ENCODE peak calls at places on chromosomes 3 and 15, in six cellular contexts. M is H1, D is K562, X is SK-N-SH, Y is HepG2, I is GM12878. S is an unnamed sample.

GRCh38 chr3:30435950-30436349 is 170.5 kb upstream of the TGFBR2 start:
- DNase-seq in M (no peak), D (no peak), X (no peak), Y (no peak), I (no peak), S (no peak)

GRCh38 chr3:111733154-111733553 is 125.9 kb upstream of the PHLDB2 start:
- DNase-seq in M (no peak), D (no peak), X (no peak), Y (peak; percentile 86), I (no peak), S (no peak)

GRCh38 chr3:99999541-99999940 is 114.8 kb downstream of the FILIP1L start:
- DNase-seq in M (no peak), D (no peak), X (no peak), Y (no peak), I (no peak), S (no peak)

GRCh38 chr15:69593488-69593887 is 140.9 kb downstream of the RPLP1 start:
- DNase-seq in M (no peak), D (no peak), X (no peak), Y (no peak), I (no peak), S (no peak)

GRCh38 chr15:71730277-71731144 is 79.8 kb upstream of the NR2E3 start:
- DNase-seq in M (no peak), D (peak; percentile 55), X (peak; percentile 71), Y (peak; percentile 50), I (no peak), S (peak; percentile 38)

GRCh38 chr3:10023587-10024310 is 2.5 kb upstream of the FANCD2 start:
- DNase-seq in M (no peak), D (no peak), X (no peak), Y (no peak), I (no peak), S (peak; percentile 48)

GRCh38 chr15:41832875-41833274 is 5.0 kb downstream of the JMJD7 start:
- DNase-seq in M (no peak), D (no peak), X (no peak), Y (no peak), I (no peak), S (no peak)

GRCh38 chr3:76859596-76859995 is 180.3 kb upstream of the ROBO2 start:
- DNase-seq in M (no peak), D (no peak), X (no peak), Y (no peak), I (no peak), S (no peak)

GRCh38 chr15:87354661-87355410 is 901.7 kb downstream of the NTRK3 start:
- DNase-seq in M (no peak), D (no peak), X (no peak), Y (no peak), I (no peak), S (no peak)

GRCh38 chr3:168250415-168250861 is 154.7 kb upstream of the GOLIM4 start:
- DNase-seq in M (no peak), D (no peak), X (peak; percentile 15), Y (no peak), I (no peak), S (no peak)

GRCh38 chr3:152574461-152575079 is 260.4 kb upstream of the P2RY1 start:
- DNase-seq in M (no peak), D (peak; percentile 43), X (peak; percentile 33), Y (peak; percentile 26), I (peak; percentile 26), S (peak; percentile 23)

GRCh38 chr3:190369701-190370295 is 18.2 kb upstream of the CLDN16 start:
- DNase-seq in M (no peak), D (no peak), X (no peak), Y (no peak), I (no peak), S (no peak)

GRCh38 chr15:82314769-82315518 is 34.3 kb downstream of the GOLGA6L10 start:
- DNase-seq in M (no peak), D (no peak), X (no peak), Y (no peak), I (no peak), S (no peak)

GRCh38 chr15:74892313-74892712 is 2.5 kb downstream of the MPI start:
- DNase-seq in M (no peak), D (no peak), X (no peak), Y (no peak), I (no peak), S (no peak)
- H3K27ac ChIP-seq in M (no peak overlapping the region), D (no peak overlapping the region), X (no peak overlapping the region), Y (no peak overlapping the region), I (no peak overlapping the region), S (no peak overlapping the region)

GRCh38 chr3:43390255-43390588 is 103.9 kb downstream of the SNRK start:
- DNase-seq in M (no peak), D (no peak), X (no peak), Y (no peak), I (no peak), S (no peak)
- TF ChIP-seq GABPA in M (no peak), D (no peak), X (no peak), Y (no peak), I (no peak), S (no peak)

GRCh38 chr3:13010770-13011169 is 62.5 kb downstream of the IQSEC1 start:
- DNase-seq in M (no peak), D (no peak), X (no peak), Y (no peak), I (no peak), S (no peak)

GRCh38 chr3:13013151-13013561 is 60.1 kb downstream of the IQSEC1 start:
- DNase-seq in M (no peak), D (peak; percentile 77), X (no peak), Y (no peak), I (no peak), S (no peak)

GRCh38 chr3:13011369-13012227 is 61.6 kb downstream of the IQSEC1 start:
- DNase-seq in M (no peak), D (peak; percentile 69), X (no peak), Y (peak; percentile 32), I (peak; percentile 92), S (peak; percentile 81)

GRCh38 chr3:13013595-13013993 is 59.6 kb downstream of the IQSEC1 start:
- DNase-seq in M (no peak), D (no peak), X (no peak), Y (no peak), I (no peak), S (no peak)

GRCh38 chr3:13012228-13012691 is 61.0 kb downstream of the IQSEC1 start:
- DNase-seq in M (no peak), D (no peak), X (no peak), Y (no peak), I (peak; percentile 84), S (peak; percentile 71)
- TF ChIP-seq POLR2AphosphoS5 in M (no peak), D (no peak), X (no peak), Y (no peak), I (peak; percentile 72), S (peak; percentile 97)

GRCh38 chr15:88467073-88467934 is at the start of the genes MRPL46 and MRPS11:
- DNase-seq in M (no peak), D (peak; percentile 92), X (peak; percentile 92), Y (peak; percentile 79), I (peak; percentile 80), S (peak; percentile 87)

GRCh38 chr15:88463870-88464532 is 3.2 kb downstream of the MRPL46 start:
- DNase-seq in M (no peak), D (no peak), X (no peak), Y (peak; percentile 77), I (no peak), S (no peak)

GRCh38 chr15:88467935-88468528 is 524 bp downstream of the MRPS11 start:
- DNase-seq in M (no peak), D (peak; percentile 32), X (peak; percentile 42), Y (no peak), I (no peak), S (no peak)

GRCh38 chr15:88469321-88469720 is 1.8 kb downstream of the MRPS11 start:
- DNase-seq in M (no peak), D (no peak), X (no peak), Y (no peak), I (no peak), S (peak; percentile 18)

DNA sequence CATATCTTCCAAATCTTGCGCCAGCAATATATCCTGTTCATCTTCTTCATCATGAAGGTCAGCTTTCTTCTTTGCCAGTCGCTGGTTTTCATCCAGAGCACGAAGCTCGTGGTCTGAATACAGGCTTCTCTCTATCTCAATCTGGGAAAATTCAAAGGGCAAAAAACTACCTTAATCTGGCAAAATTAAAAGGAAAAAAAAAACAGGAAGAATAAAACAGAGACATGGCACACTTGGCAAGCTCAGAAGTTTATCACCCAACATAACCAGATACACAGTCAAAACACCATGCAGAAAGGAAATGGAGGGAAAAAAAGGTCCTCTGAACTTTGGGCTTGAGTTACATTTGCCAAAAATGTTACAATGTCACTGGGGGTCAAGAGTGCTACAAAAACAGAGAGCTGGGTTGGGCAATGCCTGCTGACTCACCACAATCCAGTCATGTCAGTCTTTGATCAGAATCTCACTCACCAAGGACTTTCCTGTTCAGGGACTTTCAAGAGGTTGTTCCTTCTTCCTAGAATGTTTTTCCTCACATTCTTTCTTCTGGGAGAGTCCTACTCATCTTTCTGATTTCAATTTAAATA is 1.5 kb downstream of the MRPL46 start:
- DNase-seq in M (no peak), D (peak; percentile 47), X (no peak), Y (peak; percentile 93), I (no peak), S (peak; percentile 57)
- H3K27ac ChIP-seq in M (no peak overlapping the region), D (peak overlapping the region; percentile 99), X (no peak overlapping the region), Y (peak overlapping the region; percentile 91), I (no peak overlapping the region), S (no peak overlapping the region)

GRCh38 chr15:94412979-94413741 is 181.8 kb downstream of the MCTP2 start:
- DNase-seq in M (no peak), D (no peak), X (no peak), Y (peak; percentile 22), I (no peak), S (no peak)
- TF ChIP-seq GABPA in M (no peak), D (no peak), X (no peak), Y (no peak), I (no peak), S (no peak)

DNA sequence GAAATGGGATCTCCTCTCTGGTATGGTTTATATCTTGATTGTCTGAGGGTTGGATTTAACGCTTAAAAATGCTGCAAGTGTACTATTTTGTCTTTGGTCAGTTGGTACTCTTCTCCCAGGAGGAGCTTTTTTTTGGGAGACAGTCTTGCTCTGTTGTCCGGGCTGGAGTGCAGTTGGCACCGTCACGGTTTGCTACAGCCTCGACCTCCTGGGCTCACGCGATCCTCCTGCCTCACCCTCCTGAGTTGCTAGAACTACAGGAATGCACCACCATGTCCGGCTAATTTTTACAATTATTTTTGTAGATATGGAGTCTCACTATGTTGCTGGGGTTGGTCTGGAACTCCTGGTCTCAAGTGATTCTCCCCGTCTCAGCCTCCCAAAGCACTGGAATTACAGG is 89.5 kb downstream of the FNDC3B start:
- DNase-seq in M (no peak), D (no peak), X (no peak), Y (no peak), I (no peak), S (no peak)
- TF ChIP-seq POLR2AphosphoS5 in M (no peak), D (no peak), X (no peak), Y (no peak), I (no peak), S (no peak)

S was measured in HL-60.